ENCODE peak calls at places on chromosomes 2 and 18, in four cellular contexts. G is HCT116, I is A549, V is uterus. O is an unnamed sample.

GRCh38 chr2:60152226-60152833 is 401.1 kb downstream of the BCL11A start:
- DNase-seq in V (no peak), I (peak), G (peak), O (no peak)

GRCh38 chr2:145655366-145655765 is 1135.4 kb upstream of the ZEB2 start:
- DNase-seq in V (no peak), G (no peak), I (no peak), O (no peak)

GRCh38 chr2:129055829-129056228 is 737.2 kb upstream of the HS6ST1 start:
- DNase-seq in I (no peak), G (no peak), V (no peak), O (no peak)

GRCh38 chr2:29954316-29954715 is 32.9 kb upstream of the ALK start:
- DNase-seq in G (no peak), V (no peak), I (no peak), O (no peak)

GRCh38 chr18:28178720-28179119 is 1.8 kb upstream of the CDH2 start:
- DNase-seq in V (no peak), I (no peak), G (no peak), O (no peak)

GRCh38 chr18:12703714-12704113 is 872 bp downstream of the PSMG2 start:
- DNase-seq in G (no peak), I (no peak), V (no peak), O (peak)

GRCh38 chr2:72220170-72220569 is 72.5 kb upstream of the CYP26B1 start:
- DNase-seq in I (no peak), G (no peak), V (no peak), O (no peak)

GRCh38 chr2:208040199-208041171 is 15.2 kb upstream of the PLEKHM3 start:
- DNase-seq in V (peak), G (peak), I (peak), O (no peak)

GRCh38 chr18:44700652-44701051 is 20.0 kb downstream of the SETBP1 start:
- DNase-seq in G (no peak), I (no peak), V (peak), O (no peak)

GRCh38 chr2:158753561-158754302 is 41.4 kb upstream of the DAPL1 start:
- DNase-seq in I (peak), G (peak), V (peak), O (peak)

GRCh38 chr18:48632676-48633257 is 93.9 kb downstream of the CTIF start:
- DNase-seq in V (no peak), G (no peak), I (no peak), O (no peak)

GRCh38 chr2:10490806-10491291 is 42.7 kb upstream of the ODC1 start:
- DNase-seq in I (no peak), V (no peak), G (no peak), O (no peak)

GRCh38 chr18:52897611-52898010 is 557.6 kb downstream of the DCC start:
- DNase-seq in I (no peak), V (no peak), G (no peak), O (no peak)

GRCh38 chr18:68244786-68245185 is 470.1 kb downstream of the TMX3 start:
- DNase-seq in G (no peak), V (no peak), I (no peak), O (no peak)

GRCh38 chr2:231464576-231465540 is 574 bp upstream of the NCL start:
- DNase-seq in G (peak), I (peak), V (peak), O (peak)
- TF ChIP-seq POLR2A in G (peak), I (peak), V (no peak), O (peak)

DNA sequence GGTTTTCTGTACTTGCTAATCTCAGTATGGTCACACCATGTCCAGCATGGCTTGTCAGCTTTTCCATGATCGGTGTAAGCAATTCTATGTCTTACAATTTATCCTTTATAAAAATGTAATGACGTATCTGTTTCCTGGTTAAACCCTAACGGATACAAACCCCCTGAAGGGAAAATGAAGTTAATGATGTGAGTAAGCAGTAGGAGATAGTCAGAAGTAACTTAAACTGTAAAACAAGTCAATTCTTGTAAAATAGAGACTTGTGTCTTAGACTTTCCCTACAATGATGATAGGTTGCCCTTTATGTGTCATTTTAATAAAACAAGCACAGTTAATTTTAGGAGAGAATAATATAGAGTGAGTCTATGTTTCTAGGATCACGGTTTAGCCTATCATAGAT is 1365.9 kb upstream of the SLC39A10 start:
- DNase-seq in I (no peak), G (no peak), V (no peak), O (no peak)
- TF ChIP-seq POLR2A in I (no peak), G (no peak), V (no peak), O (no peak)

GRCh38 chr18:63367241-63367953 is 391 bp upstream of the KDSR start:
- DNase-seq in V (peak), G (peak), I (peak), O (peak)
- TF ChIP-seq POLR2A in V (peak), G (peak), I (peak), O (peak)

GRCh38 chr18:63157293-63158011 is 162.1 kb downstream of the BCL2 start:
- DNase-seq in G (no peak), I (no peak), V (no peak), O (no peak)
- TF ChIP-seq POLR2A in G (no peak), I (no peak), V (no peak), O (no peak)

DNA sequence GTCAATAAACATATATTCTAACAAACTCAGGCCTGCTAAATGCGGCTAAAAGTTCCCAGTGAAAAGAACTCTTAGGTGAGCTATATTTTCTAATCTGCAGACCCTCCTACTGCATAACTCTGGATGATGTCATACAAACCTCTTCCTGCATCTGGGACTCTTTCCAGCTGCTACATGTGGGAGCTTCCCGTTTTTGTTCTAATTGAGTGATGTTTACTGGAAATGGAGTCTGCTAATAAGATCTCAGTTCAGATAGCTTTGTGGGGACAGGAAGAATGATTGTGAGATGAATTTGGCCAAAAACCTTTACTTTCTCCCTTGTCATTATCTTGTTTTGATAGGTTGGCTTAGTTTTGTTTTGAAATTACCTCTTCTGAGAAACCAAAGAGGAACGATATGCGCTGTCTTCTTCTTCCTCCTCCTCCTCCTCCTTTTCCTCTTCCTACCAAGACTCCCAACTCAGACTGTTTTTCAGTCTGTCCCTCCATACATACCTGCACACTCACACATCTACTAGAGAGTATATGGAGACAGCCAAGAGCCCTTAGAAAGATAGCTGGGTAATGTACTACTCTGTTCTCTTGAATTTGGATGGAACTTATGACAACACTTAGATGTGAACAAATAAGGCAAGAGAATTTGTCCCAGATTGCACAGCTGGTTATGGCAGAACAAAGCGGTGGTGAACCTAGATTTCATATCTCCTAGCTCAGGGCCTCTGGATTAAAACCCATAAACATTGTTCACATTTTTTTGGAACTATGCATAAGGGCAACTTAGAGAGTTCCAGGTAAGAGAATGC is 39.8 kb upstream of the AAK1 start:
- DNase-seq in G (no peak), I (no peak), V (peak), O (no peak)
- TF ChIP-seq POLR2A in G (no peak), I (no peak), V (no peak), O (no peak)

GRCh38 chr2:99944019-99944418 is 198.4 kb downstream of the AFF3 start:
- DNase-seq in G (no peak), I (no peak), V (no peak), O (no peak)
- TF ChIP-seq POLR2A in G (no peak), I (no peak), V (no peak), O (no peak)

DNA sequence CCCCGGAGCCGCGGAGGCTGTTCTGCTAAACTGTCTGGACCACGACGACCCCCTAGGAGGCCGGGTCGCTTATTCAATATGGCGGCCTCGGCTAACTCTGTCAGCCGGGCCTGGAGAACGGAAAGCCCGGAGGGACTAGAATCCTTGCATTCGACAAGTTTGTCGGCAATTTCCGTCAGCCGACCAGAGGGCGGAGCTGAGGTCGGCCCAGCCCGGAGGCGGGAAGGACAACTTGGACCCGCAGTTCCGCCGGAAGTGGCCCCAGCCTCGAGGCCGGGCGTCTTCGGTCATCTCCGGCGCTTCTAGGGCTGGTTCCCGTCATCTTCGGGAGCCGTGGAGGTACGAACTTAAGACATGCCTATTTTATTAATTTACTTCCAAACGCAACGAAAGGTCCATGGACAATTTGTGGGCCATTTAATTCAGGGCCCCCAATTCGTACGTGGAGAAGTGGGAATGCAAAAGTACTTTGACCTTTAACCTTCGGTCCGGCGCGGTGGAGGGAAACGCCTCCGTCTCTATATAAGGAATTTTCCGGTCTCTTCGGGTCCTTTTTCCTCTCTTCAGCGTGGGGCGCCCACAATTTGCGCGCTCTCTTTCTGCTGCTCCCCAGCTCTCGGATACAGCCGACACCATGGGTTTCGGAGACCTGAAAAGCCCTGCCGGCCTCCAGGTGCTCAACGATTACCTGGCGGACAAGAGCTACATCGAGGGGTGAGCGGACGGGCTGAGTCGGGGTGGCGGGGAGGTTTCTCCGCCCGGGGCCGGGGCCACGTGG is at the start of the genes EEF1B2 and NDUFS1:
- DNase-seq in I (peak), G (peak), V (peak), O (peak)
- TF ChIP-seq POLR2A in I (peak), G (peak), V (peak), O (peak)

DNA sequence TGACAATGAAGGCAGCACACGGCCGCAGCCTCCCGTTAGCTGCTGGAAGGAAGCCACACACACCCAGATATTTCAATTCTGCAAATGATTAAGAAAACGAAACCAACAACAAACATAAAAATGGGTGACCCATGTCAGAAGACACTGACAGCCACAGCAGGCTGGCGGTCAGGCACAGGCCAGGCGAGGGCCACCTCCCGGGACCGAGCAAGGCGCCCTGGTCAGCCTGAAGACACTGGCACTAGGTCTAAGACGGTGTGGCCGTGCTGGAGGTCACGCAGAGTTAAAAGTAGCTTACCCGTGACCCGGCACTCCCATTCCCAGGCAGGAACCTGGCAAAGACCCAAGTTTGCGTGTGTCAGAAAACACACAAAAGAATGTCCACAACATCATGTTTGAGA is 81.6 kb downstream of the HDAC4 start:
- DNase-seq in V (peak), G (no peak), I (no peak), O (peak)
- TF ChIP-seq POLR2A in V (no peak), G (no peak), I (no peak), O (no peak)

GRCh38 chr2:96138146-96139145 is at the start of gene ASTL:
- DNase-seq in I (peak), G (no peak), V (no peak), O (no peak)
- TF ChIP-seq POLR2A in I (no peak), G (no peak), V (no peak), O (no peak)

O was measured in H54.